ENCODE peak calls at places on chromosomes 12 and 14, in six cellular contexts. V is bronchial epithelial cell; L is HFF-Myc; Q is activated naive CD4-positive, alpha-beta T cell treated with anti-CD3 and anti-CD28 coated beads for 36 hours; X is IMR-90; M is NCI-H1105. Z is an unnamed sample.

GRCh38 chr12:92078167-92079053 is 67.2 kb downstream of the BTG1 start:
- DNase-seq in V (peak; percentile 96), L (peak; percentile 90), Q (peak; percentile 49), X (peak; percentile 96), M (no peak), Z (peak; percentile 99)

GRCh38 chr12:52903855-52904508 is 894 bp downstream of the KRT8 start:
- DNase-seq in V (no peak), L (no peak), Q (peak; percentile 25), X (no peak), M (peak; percentile 42), Z (peak; percentile 49)

GRCh38 chr12:2586159-2587035 is 208.4 kb upstream of the FKBP4 start:
- DNase-seq in V (no peak), L (no peak), Q (no peak), X (peak; percentile 9), M (peak; percentile 74), Z (peak; percentile 45)

GRCh38 chr12:6333566-6333965 is 8.3 kb downstream of the TNFRSF1A start:
- DNase-seq in V (peak; percentile 95), L (no peak), Q (peak; percentile 43), X (peak; percentile 90), M (no peak), Z (peak; percentile 94)

GRCh38 chr14:89771251-89771650 is 183.3 kb downstream of the EFCAB11 start:
- DNase-seq in V (peak; percentile 41), L (no peak), Q (no peak), X (peak; percentile 87), M (no peak), Z (peak; percentile 21)

GRCh38 chr14:44962573-44963528 is 861 bp downstream of the TOGARAM1 start:
- DNase-seq in V (peak; percentile 24), L (no peak), Q (peak; percentile 42), X (peak; percentile 54), M (no peak), Z (peak; percentile 53)

GRCh38 chr14:105184461-105184860 is 3.3 kb upstream of the NUDT14 start:
- DNase-seq in V (no peak), L (no peak), Q (no peak), X (no peak), M (no peak), Z (no peak)

GRCh38 chr14:25837431-25837950 is 760.3 kb downstream of the NOVA1 start:
- DNase-seq in V (no peak), L (no peak), Q (no peak), X (no peak), M (no peak), Z (no peak)

GRCh38 chr12:54891717-54892478 is 37.6 kb downstream of the MUCL1 start:
- DNase-seq in V (peak; percentile 78), L (no peak), Q (no peak), X (no peak), M (peak; percentile 74), Z (no peak)

GRCh38 chr14:38129705-38130104 is 78.0 kb upstream of the SSTR1 start:
- DNase-seq in V (no peak), L (no peak), Q (peak; percentile 73), X (no peak), M (no peak), Z (no peak)

GRCh38 chr14:103520657-103521437 is 1.8 kb downstream of the CKB start:
- DNase-seq in V (no peak), L (no peak), Q (peak; percentile 61), X (peak; percentile 40), M (peak; percentile 83), Z (peak; percentile 74)

GRCh38 chr14:79544671-79545070 is 666.6 kb downstream of the DIO2 start:
- DNase-seq in V (no peak), L (no peak), Q (no peak), X (peak; percentile 95), M (no peak), Z (peak; percentile 92)

GRCh38 chr12:16076553-16076952 is 165.4 kb downstream of the DERA start:
- DNase-seq in V (peak; percentile 61), L (peak; percentile 7), Q (no peak), X (peak; percentile 2), M (peak; percentile 57), Z (peak; percentile 38)

GRCh38 chr14:36647827-36648753 is 13.6 kb upstream of the PAX9 start:
- DNase-seq in V (peak; percentile 48), L (no peak), Q (no peak), X (peak; percentile 30), M (peak; percentile 74), Z (peak; percentile 41)

GRCh38 chr12:123950476-123951169 is 22.0 kb downstream of the CCDC92 start:
- DNase-seq in V (no peak), L (no peak), Q (no peak), X (no peak), M (no peak), Z (no peak)

GRCh38 chr14:23930742-23931141 is 22.8 kb upstream of the DHRS4 start:
- DNase-seq in V (no peak), L (no peak), Q (no peak), X (peak; percentile 11), M (no peak), Z (peak; percentile 59)

GRCh38 chr14:49447725-49448124 is 138.5 kb downstream of the RPS29 start:
- DNase-seq in V (no peak), L (no peak), Q (no peak), X (no peak), M (no peak), Z (no peak)

GRCh38 chr14:65302571-65303184 is 109.9 kb upstream of the FUT8 start:
- DNase-seq in V (no peak), L (no peak), Q (peak; percentile 82), X (no peak), M (peak; percentile 66), Z (no peak)

GRCh38 chr14:98951031-98951430 is 321.0 kb downstream of the BCL11B start:
- DNase-seq in V (no peak), L (no peak), Q (no peak), X (no peak), M (no peak), Z (no peak)

GRCh38 chr12:117352260-117352659 is 9.2 kb downstream of the NOS1 start:
- DNase-seq in V (no peak), L (no peak), Q (no peak), X (no peak), M (no peak), Z (no peak)

Z was measured in EH.